ENCODE peak calls at places on chromosome 11, in six cellular contexts. J is A549, F is mesothelial cell of epicardium, M is GM23338, U is HCT116, H is HFF-Myc. C is an unnamed sample.

GRCh38 chr11:68373810-68374501 is 61.6 kb downstream of the LRP5 start:
- DNase-seq in J (no peak), F (no peak), M (no peak), U (no peak), H (no peak), C (no peak)

GRCh38 chr11:15775051-15775541 is 581.2 kb downstream of the SOX6 start:
- DNase-seq in J (no peak), F (no peak), M (no peak), U (no peak), H (no peak), C (no peak)

GRCh38 chr11:2701898-2702434 is 2.2 kb upstream of the KCNQ1OT1 start:
- DNase-seq in J (no peak), F (no peak), M (no peak), U (no peak), H (no peak), C (no peak)

GRCh38 chr11:85187992-85188391 is 439.2 kb downstream of the DLG2 start:
- DNase-seq in J (peak; percentile 29), F (no peak), M (no peak), U (no peak), H (no peak), C (no peak)

GRCh38 chr11:23359297-23359696 is 499.0 kb upstream of the CCDC179 start:
- DNase-seq in J (no peak), F (no peak), M (no peak), U (no peak), H (peak; percentile 61), C (no peak)

GRCh38 chr11:45259607-45260006 is 26.5 kb downstream of the SYT13 start:
- DNase-seq in J (peak; percentile 46), F (no peak), M (no peak), U (peak; percentile 61), H (no peak), C (no peak)

GRCh38 chr11:19196458-19196857 is 5.3 kb downstream of the CSRP3 start:
- DNase-seq in J (peak; percentile 48), F (no peak), M (no peak), U (no peak), H (no peak), C (no peak)

GRCh38 chr11:19951558-19952083 is 208.7 kb downstream of the DBX1 start:
- DNase-seq in J (peak; percentile 64), F (no peak), M (peak; percentile 86), U (peak; percentile 32), H (no peak), C (no peak)

GRCh38 chr11:116598036-116598435 is 174.8 kb downstream of the BUD13 start:
- DNase-seq in J (no peak), F (no peak), M (no peak), U (no peak), H (no peak), C (no peak)

DNA sequence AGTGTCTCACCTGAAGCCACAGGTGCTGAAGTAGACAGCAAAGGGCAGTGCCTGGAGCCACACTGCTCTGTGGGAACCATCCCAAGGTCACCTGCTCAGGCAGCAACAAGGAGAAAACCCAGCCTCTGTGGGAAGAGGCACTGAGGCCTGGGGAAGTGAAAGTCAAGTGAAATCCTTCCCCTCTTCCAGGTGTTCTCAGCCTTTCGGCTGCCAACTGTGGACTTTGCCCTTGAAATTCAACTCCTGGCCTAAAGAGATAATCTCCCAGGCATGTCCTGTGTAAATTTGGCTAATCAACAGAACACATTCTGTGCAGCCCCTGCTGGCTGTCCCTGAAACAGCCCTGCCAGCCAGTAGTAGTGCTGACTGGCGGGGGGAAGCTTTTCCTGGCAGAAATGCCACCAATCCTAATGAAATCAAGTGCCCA is 112.1 kb downstream of the RPL27A start:
- DNase-seq in J (peak; percentile 27), F (no peak), M (peak; percentile 69), U (peak; percentile 12), H (no peak), C (no peak)
- TF ChIP-seq CTCF in J (no peak), F (no peak), M (peak; percentile 66), U (peak; percentile 30), H (peak; percentile 24), C (no peak)

GRCh38 chr11:9756878-9757277 is 93.0 kb downstream of the SWAP70 start:
- DNase-seq in J (no peak), F (no peak), M (no peak), U (no peak), H (no peak), C (no peak)

GRCh38 chr11:9759519-9760179 is 95.8 kb downstream of the SWAP70 start:
- DNase-seq in J (peak; percentile 86), F (no peak), M (no peak), U (peak; percentile 96), H (peak; percentile 100), C (peak; percentile 94)

GRCh38 chr11:9757809-9758675 is 94.2 kb downstream of the SWAP70 start:
- DNase-seq in J (peak; percentile 83), F (peak; percentile 76), M (peak; percentile 80), U (peak; percentile 42), H (no peak), C (peak; percentile 67)

GRCh38 chr11:9760180-9760550 is 96.3 kb downstream of the SWAP70 start:
- DNase-seq in J (no peak), F (no peak), M (no peak), U (no peak), H (no peak), C (peak; percentile 52)

DNA sequence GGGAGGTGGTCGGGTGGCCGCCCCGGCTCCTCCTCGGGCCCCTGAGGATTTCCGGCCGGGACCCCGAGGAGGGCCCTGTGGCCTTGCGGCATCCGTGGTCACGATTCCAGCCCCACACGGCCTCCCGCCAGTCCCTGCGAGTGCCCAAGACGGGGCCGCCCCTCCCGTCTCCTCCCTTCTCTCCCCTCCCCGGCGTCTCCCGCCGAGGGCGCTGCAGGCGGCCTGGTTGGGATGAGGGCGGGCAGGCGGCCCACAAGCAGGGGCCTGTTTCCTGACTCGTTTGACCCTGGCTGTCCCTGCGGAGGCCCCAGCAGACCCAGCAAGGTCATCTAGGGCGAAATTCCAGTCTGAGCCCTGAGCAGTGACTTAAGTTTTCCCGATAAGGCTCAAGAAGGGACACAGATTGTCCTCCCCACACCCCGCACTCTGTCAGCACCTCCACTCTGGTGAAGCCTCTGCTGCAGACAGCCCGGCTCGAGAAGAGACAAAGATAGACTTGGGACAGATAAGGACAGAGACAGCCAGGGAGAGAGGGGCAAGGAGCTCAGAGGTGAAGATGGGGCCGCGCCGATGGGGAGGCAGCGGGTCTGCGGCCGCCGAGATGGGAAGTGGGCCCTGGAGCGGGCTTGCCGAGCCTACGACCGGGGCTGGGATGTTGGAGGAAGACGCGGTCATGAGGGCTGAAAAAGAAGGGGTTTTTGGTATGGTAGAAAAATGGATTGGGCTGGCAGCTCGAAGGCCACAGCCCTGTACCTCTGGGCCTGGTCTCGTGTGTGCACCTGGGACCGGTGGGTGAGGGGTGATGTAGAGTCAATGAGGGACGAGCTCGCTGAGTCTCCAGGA is 95.0 kb downstream of the SWAP70 start:
- DNase-seq in J (peak; percentile 77), F (peak; percentile 29), M (peak; percentile 64), U (peak; percentile 24), H (peak; percentile 35), C (no peak)
- TF ChIP-seq CTCF in J (no peak), F (no peak), M (no peak), U (no peak), H (peak; percentile 21), C (no peak)

GRCh38 chr11:48109046-48109666 is 107.5 kb upstream of the OR4B1 start:
- DNase-seq in J (peak; percentile 65), F (no peak), M (no peak), U (peak; percentile 37), H (no peak), C (no peak)
- TF ChIP-seq CTCF in J (peak; percentile 54), F (no peak), M (peak; percentile 25), U (peak; percentile 63), H (peak; percentile 15), C (no peak)

GRCh38 chr11:4891996-4892640 is 10.4 kb downstream of the OR51T1 start:
- DNase-seq in J (no peak), F (no peak), M (peak; percentile 16), U (no peak), H (peak; percentile 33), C (no peak)
- TF ChIP-seq CTCF in J (no peak), F (peak; percentile 21), M (no peak), U (no peak), H (no peak), C (no peak)

GRCh38 chr11:46305295-46305694 is 27.8 kb downstream of the CREB3L1 start:
- DNase-seq in J (no peak), F (no peak), M (no peak), U (no peak), H (no peak), C (no peak)
- TF ChIP-seq CTCF in J (no peak), F (no peak), M (no peak), U (no peak), H (peak; percentile 3), C (no peak)

DNA sequence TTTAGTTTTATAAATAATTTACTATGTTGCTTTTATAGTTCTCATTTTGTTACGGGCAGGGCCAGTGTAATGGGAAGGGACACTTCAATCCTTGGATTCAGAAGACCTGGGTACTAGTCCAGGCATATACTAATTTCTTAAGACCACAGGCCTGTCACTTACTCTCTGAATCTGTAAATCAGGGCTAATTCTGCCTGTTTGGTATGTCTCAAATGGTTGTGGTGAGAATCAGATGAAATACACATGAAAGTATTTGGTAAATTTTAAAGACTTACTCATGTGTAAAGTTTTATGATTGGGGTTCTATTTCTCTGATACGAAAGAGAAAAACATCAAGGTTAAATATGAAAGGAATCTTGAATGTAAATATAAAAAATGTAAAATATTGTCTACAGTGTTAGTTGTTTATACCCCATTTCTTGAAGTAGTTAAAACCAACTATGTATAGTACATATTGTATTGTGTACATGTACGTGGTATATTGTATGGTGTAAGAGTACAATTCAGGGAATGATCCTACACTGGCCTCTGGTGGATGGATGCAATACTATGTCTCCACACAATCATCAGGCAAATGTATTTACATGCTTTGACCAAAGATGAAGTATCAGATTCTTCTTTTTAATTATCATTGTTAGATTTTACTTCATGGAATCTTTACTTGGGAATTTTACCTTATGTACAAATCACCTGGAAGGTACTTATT is 24.5 kb upstream of the RAG2 start:
- DNase-seq in J (peak; percentile 40), F (no peak), M (peak; percentile 6), U (peak; percentile 12), H (peak; percentile 11), C (no peak)
- TF ChIP-seq CTCF in J (peak; percentile 44), F (no peak), M (peak; percentile 47), U (peak; percentile 17), H (peak; percentile 47), C (no peak)

GRCh38 chr11:60251485-60252207 is 8.7 kb upstream of the MS4A4E start:
- DNase-seq in J (peak; percentile 16), F (no peak), M (peak; percentile 52), U (peak; percentile 24), H (no peak), C (no peak)
- TF ChIP-seq CTCF in J (peak; percentile 33), F (peak; percentile 48), M (peak; percentile 38), U (peak; percentile 39), H (no peak), C (no peak)